ENCODE peak calls at places on chromosomes 6 and 20, in four cellular contexts. K is right cardiac atrium; Q is esophagus mucosa; F is effector memory CD8-positive, alpha-beta T cell. C is an unnamed sample.

GRCh38 chr6:107082045-107082444 is 33.3 kb downstream of the BEND3 start:
- ATAC-seq in K (peak; percentile 38), Q (no peak), F (no peak), C (no peak)

GRCh38 chr6:52495859-52496396 is 75.8 kb downstream of the EFHC1 start:
- ATAC-seq in F (no peak), K (no peak), Q (no peak), C (no peak)

GRCh38 chr6:84414531-84414930 is 187.1 kb upstream of the CEP162 start:
- ATAC-seq in K (no peak), Q (no peak), F (no peak), C (no peak)

GRCh38 chr20:30486103-30486478 is 771.4 kb upstream of the DEFB115 start:
- ATAC-seq in K (no peak), Q (no peak), F (no peak), C (no peak)

GRCh38 chr6:41732601-41733348 is 2.6 kb downstream of the TFEB start:
- ATAC-seq in F (peak; percentile 65), K (no peak), Q (peak; percentile 6), C (peak; percentile 36)

GRCh38 chr6:13074746-13075490 is 253.4 kb downstream of the TBC1D7 start:
- ATAC-seq in Q (no peak), K (no peak), F (no peak), C (no peak)

GRCh38 chr6:104326173-104327001 is 533.3 kb downstream of the HACE1 start:
- ATAC-seq in K (peak; percentile 43), Q (no peak), F (no peak), C (peak; percentile 28)

GRCh38 chr6:1701668-1702353 is 92.1 kb downstream of the FOXC1 start:
- ATAC-seq in Q (no peak), F (no peak), K (peak; percentile 50), C (no peak)

GRCh38 chr20:1509237-1509636 is 18.0 kb upstream of the SIRPB2 start:
- ATAC-seq in Q (peak; percentile 51), K (no peak), F (no peak), C (peak; percentile 47)

GRCh38 chr6:100283288-100283687 is 181.4 kb downstream of the SIM1 start:
- ATAC-seq in K (no peak), Q (no peak), F (no peak), C (no peak)

GRCh38 chr6:159959976-159960384 is 8.9 kb upstream of the IGF2R start:
- ATAC-seq in K (peak; percentile 83), F (no peak), Q (no peak), C (no peak)

GRCh38 chr20:43863821-43864544 is 50.7 kb upstream of the TOX2 start:
- ATAC-seq in F (no peak), K (no peak), Q (no peak), C (no peak)

GRCh38 chr20:50027611-50028105 is 44.9 kb downstream of the SNAI1 start:
- ATAC-seq in F (no peak), K (peak; percentile 81), Q (peak; percentile 42), C (no peak)

GRCh38 chr6:166420351-166420750 is 37.6 kb upstream of the MPC1 start:
- ATAC-seq in K (peak; percentile 67), F (no peak), Q (no peak), C (no peak)

GRCh38 chr20:4606046-4606445 is 115.7 kb upstream of the PRND start:
- ATAC-seq in F (no peak), K (no peak), Q (no peak), C (no peak)

GRCh38 chr6:125200986-125201385 is 47.4 kb downstream of the TPD52L1 start:
- ATAC-seq in K (no peak), F (no peak), Q (no peak), C (no peak)

GRCh38 chr6:28489366-28490190 is 26.0 kb downstream of the GPX6 start:
- ATAC-seq in Q (peak; percentile 72), K (peak; percentile 86), F (peak; percentile 45), C (peak; percentile 83)

GRCh38 chr6:43937236-43938177 is 167.5 kb downstream of the VEGFA start:
- ATAC-seq in Q (no peak), K (no peak), F (no peak), C (no peak)

GRCh38 chr20:39829255-39829654 is 859.8 kb downstream of the MAFB start:
- ATAC-seq in Q (no peak), K (peak; percentile 29), F (no peak), C (no peak)

GRCh38 chr6:41785689-41786450 is 1.6 kb upstream of the TOMM6 start:
- ATAC-seq in Q (peak; percentile 1), F (no peak), K (peak; percentile 4), C (no peak)

GRCh38 chr6:157207521-157208076 is 115.7 kb downstream of the TMEM242 start:
- ATAC-seq in K (no peak), Q (no peak), F (no peak), C (no peak)

GRCh38 chr6:18100296-18100695 is 22.2 kb downstream of the NHLRC1 start:
- ATAC-seq in Q (no peak), K (no peak), F (no peak), C (no peak)

GRCh38 chr20:23049201-23049932 is at the start of gene THBD:
- ATAC-seq in K (peak; percentile 82), F (no peak), Q (peak; percentile 82), C (peak; percentile 55)

GRCh38 chr6:170590725-170591124 is 6.3 kb upstream of the PDCD2 start:
- ATAC-seq in K (no peak), F (no peak), Q (no peak), C (no peak)

GRCh38 chr20:6925744-6926278 is 158.3 kb downstream of the BMP2 start:
- ATAC-seq in F (no peak), K (no peak), Q (peak; percentile 46), C (no peak)

GRCh38 chr20:62715201-62715600 is 6.6 kb downstream of the NTSR1 start:
- ATAC-seq in Q (peak; percentile 6), F (no peak), K (no peak), C (no peak)

GRCh38 chr6:130467146-130467545 is 101.3 kb downstream of the TMEM200A start:
- ATAC-seq in K (no peak), F (peak; percentile 93), Q (no peak), C (peak; percentile 53)

GRCh38 chr6:15642276-15642675 is 20.6 kb downstream of the DTNBP1 start:
- ATAC-seq in K (no peak), Q (no peak), F (no peak), C (no peak)

GRCh38 chr6:106612956-106613516 is 16.3 kb downstream of the RTN4IP1 start:
- ATAC-seq in Q (no peak), K (no peak), F (no peak), C (peak; percentile 70)

GRCh38 chr6:53986165-53986720 is 125.0 kb upstream of the MLIP start:
- ATAC-seq in Q (peak; percentile 46), F (no peak), K (peak; percentile 74), C (no peak)